ENCODE peak calls at places on chromosomes 12 and 14, in nine cellular contexts. O, N, C, K, L, P, B, G and Y are unnamed samples.

GRCh38 chr14:22502007-22502406 is 87.0 kb downstream of the DAD1 start:
- DNase-seq in C (no peak), N (no peak), G (no peak), O (peak; percentile 21), L (no peak), P (no peak), K (no peak), B (no peak), Y (no peak)

GRCh38 chr14:46250113-46250703 is 401.4 kb downstream of the RPL10L start:
- DNase-seq in B (no peak), L (no peak), O (no peak), K (no peak), P (peak; percentile 21), G (no peak), N (no peak), C (no peak), Y (no peak)

GRCh38 chr12:27965966-27966365 is 6.6 kb downstream of the PTHLH start:
- DNase-seq in O (no peak), B (no peak), P (no peak), K (peak; percentile 63), N (no peak), G (no peak), C (no peak), L (no peak), Y (no peak)

GRCh38 chr14:21026251-21026987 is 1.6 kb upstream of the NDRG2 start:
- DNase-seq in N (no peak), G (no peak), K (no peak), C (no peak), O (peak; percentile 31), P (no peak), L (no peak), B (no peak), Y (no peak)

GRCh38 chr12:15732341-15733061 is 56.7 kb downstream of the EPS8 start:
- DNase-seq in C (no peak), K (no peak), P (no peak), O (no peak), L (no peak), N (no peak), G (no peak), B (no peak), Y (no peak)

GRCh38 chr14:71290960-71291466 is 383.8 kb downstream of the PCNX1 start:
- DNase-seq in N (no peak), K (peak; percentile 93), B (peak; percentile 63), C (no peak), O (no peak), G (no peak), P (no peak), L (peak; percentile 10), Y (peak; percentile 54)

GRCh38 chr14:24376448-24377070 is 8.6 kb downstream of the NFATC4 start:
- DNase-seq in N (no peak), G (no peak), B (no peak), K (no peak), L (no peak), C (no peak), P (peak; percentile 71), O (no peak), Y (no peak)

GRCh38 chr14:35384386-35385041 is 20.0 kb downstream of the NFKBIA start:
- DNase-seq in O (peak; percentile 78), C (no peak), N (no peak), G (no peak), B (no peak), P (no peak), L (peak; percentile 65), K (peak; percentile 99), Y (no peak)

GRCh38 chr12:64007853-64008252 is 163.4 kb downstream of the SRGAP1 start:
- DNase-seq in N (no peak), P (no peak), C (no peak), L (no peak), K (peak; percentile 57), B (no peak), O (no peak), G (no peak), Y (no peak)

GRCh38 chr12:64006211-64006610 is 161.7 kb downstream of the SRGAP1 start:
- DNase-seq in C (no peak), P (no peak), N (no peak), K (peak; percentile 70), L (no peak), G (no peak), B (no peak), O (no peak), Y (no peak)

GRCh38 chr12:64009321-64010068 is 165.0 kb downstream of the SRGAP1 start:
- DNase-seq in O (no peak), P (no peak), G (no peak), N (no peak), L (no peak), B (no peak), C (no peak), K (no peak), Y (no peak)

GRCh38 chr12:64008596-64008995 is 164.1 kb downstream of the SRGAP1 start:
- DNase-seq in P (no peak), N (no peak), K (no peak), G (no peak), O (no peak), B (no peak), L (no peak), C (no peak), Y (no peak)

GRCh38 chr12:64010069-64010686 is 165.7 kb downstream of the SRGAP1 start:
- DNase-seq in N (no peak), K (peak; percentile 95), O (no peak), L (no peak), P (no peak), G (no peak), C (no peak), B (no peak), Y (no peak)
- H3K4me3 ChIP-seq in N (no peak overlapping the region), K (no peak overlapping the region), O (no peak overlapping the region), L (no peak overlapping the region), P (no peak overlapping the region), G (no peak overlapping the region), C (no peak overlapping the region), B (no peak overlapping the region), Y (no peak overlapping the region)

GRCh38 chr12:11577658-11578260 is 71.7 kb upstream of the ETV6 start:
- DNase-seq in B (no peak), N (no peak), G (no peak), O (no peak), P (no peak), L (no peak), C (no peak), K (peak; percentile 37), Y (no peak)

GRCh38 chr12:11584213-11584855 is 65.1 kb upstream of the ETV6 start:
- DNase-seq in N (peak; percentile 72), G (no peak), B (no peak), K (no peak), C (no peak), P (no peak), O (no peak), L (no peak), Y (no peak)

GRCh38 chr12:11578461-11578993 is 70.9 kb upstream of the ETV6 start:
- DNase-seq in K (no peak), G (no peak), C (no peak), O (no peak), N (no peak), B (no peak), P (no peak), L (no peak), Y (peak; percentile 78)

GRCh38 chr12:11581179-11581755 is 68.2 kb upstream of the ETV6 start:
- DNase-seq in G (no peak), N (peak; percentile 58), P (peak; percentile 86), K (peak; percentile 78), C (no peak), L (peak; percentile 75), O (peak; percentile 18), B (peak; percentile 56), Y (no peak)

GRCh38 chr12:11580125-11580751 is 69.2 kb upstream of the ETV6 start:
- DNase-seq in B (peak; percentile 91), G (no peak), N (no peak), C (no peak), P (no peak), L (no peak), K (peak; percentile 82), O (no peak), Y (peak; percentile 56)
- TF ChIP-seq CTCF in B (no peak), G (no peak), N (no peak), C (no peak), P (no peak), L (no peak), K (no peak), O (no peak), Y (no peak)

GRCh38 chr14:100571837-100572236 is 15.4 kb downstream of the BEGAIN start:
- DNase-seq in C (no peak), G (no peak), L (no peak), P (no peak), K (no peak), N (no peak), O (no peak), B (no peak), Y (no peak)
- H3K27me3 ChIP-seq in C (no peaks in the 10 kb centered on the region), G (peaks cover 13% of the 10 kb centered on the region), L (peaks cover 68% of the 10 kb centered on the region), P (peaks cover 39% of the 10 kb centered on the region), K (peaks cover 82% of the 10 kb centered on the region), N (peaks cover 4% of the 10 kb centered on the region), O (peaks cover 64% of the 10 kb centered on the region), B (no peaks in the 10 kb centered on the region), Y (peaks cover 3% of the 10 kb centered on the region)

GRCh38 chr14:50669441-50669986 is 1.4 kb upstream of the SAV1 start:
- DNase-seq in O (no peak), B (no peak), G (no peak), K (no peak), N (no peak), C (no peak), P (peak; percentile 49), L (no peak), Y (no peak)

GRCh38 chr14:50667491-50668007 is 557 bp downstream of the SAV1 start:
- DNase-seq in O (no peak), K (no peak), P (no peak), C (no peak), G (no peak), N (no peak), L (peak; percentile 58), B (peak; percentile 51), Y (peak; percentile 64)

GRCh38 chr14:50668852-50669194 is 717 bp upstream of the SAV1 start:
- DNase-seq in L (no peak), N (no peak), B (no peak), G (no peak), P (no peak), C (no peak), O (no peak), K (no peak), Y (no peak)

GRCh38 chr14:50668008-50668851 is at the start of gene SAV1:
- DNase-seq in B (peak; percentile 76), K (peak; percentile 87), P (peak; percentile 94), C (peak; percentile 29), N (peak; percentile 89), L (peak; percentile 87), G (peak; percentile 96), O (peak; percentile 86), Y (peak; percentile 77)

DNA sequence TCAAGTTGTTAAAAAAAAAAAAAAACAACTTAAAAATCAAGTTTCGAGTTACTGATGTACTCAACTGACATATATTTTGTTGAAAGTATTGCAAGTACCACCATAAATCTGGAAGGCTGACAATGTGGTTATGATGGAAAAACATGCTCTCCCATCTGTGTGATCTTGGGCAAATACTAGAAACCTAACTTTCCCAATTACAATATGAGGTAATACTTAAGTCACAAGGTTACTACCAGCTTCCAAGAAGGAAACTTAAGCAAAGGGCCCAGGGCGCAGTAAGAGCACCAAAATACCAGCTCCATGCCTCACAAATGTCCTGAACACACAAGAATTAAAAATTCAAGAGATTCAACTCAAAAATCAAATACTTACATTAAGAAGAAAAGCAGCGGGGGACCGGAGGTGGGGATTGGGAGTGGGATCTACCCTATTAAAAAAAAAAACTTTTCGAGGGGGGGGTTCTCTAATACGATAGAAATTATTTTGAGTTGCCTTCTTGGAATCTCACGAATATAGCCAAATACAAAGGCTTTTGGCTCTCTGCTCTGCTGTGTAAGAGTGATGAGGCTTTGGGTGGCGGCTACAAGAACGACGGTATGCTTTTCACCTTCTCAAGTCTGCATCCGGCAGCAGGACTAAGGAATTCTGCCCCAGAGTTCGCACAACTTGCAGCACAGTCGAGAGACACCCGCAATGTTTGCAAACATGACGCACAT is 1.2 kb downstream of the SAV1 start:
- DNase-seq in L (peak; percentile 56), O (peak; percentile 21), B (peak; percentile 34), P (peak; percentile 71), N (no peak), K (peak; percentile 73), C (no peak), G (no peak), Y (no peak)
- H3K4me3 ChIP-seq in L (peak overlapping the region; percentile 77), O (peak overlapping the region; percentile 87), B (peak overlapping the region; percentile 99), P (peak overlapping the region; percentile 87), N (peak overlapping the region; percentile 86), K (peak overlapping the region; percentile 90), C (peak overlapping the region; percentile 81), G (peak overlapping the region; percentile 83), Y (peak overlapping the region; percentile 83)